ENCODE peak calls at places on chromosomes 4 and X, in ten cellular contexts. G is WTC11, X is dorsolateral prefrontal cortex, O is tibial artery, D is astrocyte of the cerebellum, N is progenitor cell of endocrine pancreas, T is psoas muscle, L is stomach, I is cardiac fibroblast, E is kidney epithelial cell. P is an unnamed sample.

GRCh38 chr4:174156239-174156826 is 127.1 kb downstream of the FBXO8 start:
- DNase-seq in O (no peak), X (no peak), D (peak), T (no peak), L (no peak), I (peak), E (no peak), N (no peak), G (no peak), P (no peak)

GRCh38 chr4:62487016-62487415 is 1286.9 kb downstream of the ADGRL3 start:
- DNase-seq in L (no peak), T (no peak), O (no peak), I (no peak), N (no peak), D (no peak), G (no peak), X (no peak), E (peak), P (no peak)

GRCh38 chr4:147480891-147481576 is at the start of gene EDNRA:
- DNase-seq in G (peak), T (peak), N (peak), E (no peak), L (no peak), X (no peak), I (peak), O (peak), D (no peak), P (peak)

GRCh38 chrX:17187301-17187836 is 187.6 kb upstream of the NHS start:
- DNase-seq in O (no peak), T (no peak), E (no peak), I (peak), X (no peak), G (no peak), D (no peak), N (no peak), L (no peak), P (no peak)

GRCh38 chrX:10415704-10416001 is 204.7 kb downstream of the MID1 start:
- DNase-seq in X (no peak), E (peak), I (no peak), N (no peak), L (no peak), T (no peak), D (peak), G (no peak), O (no peak), P (no peak)

GRCh38 chrX:12400218-12400617 is 261.9 kb downstream of the FRMPD4 start:
- DNase-seq in L (no peak), N (no peak), I (no peak), E (no peak), O (no peak), T (no peak), X (no peak), G (no peak), D (no peak), P (no peak)

GRCh38 chrX:97070346-97070745 is 186.6 kb downstream of the RPA4 start:
- DNase-seq in X (no peak), O (no peak), L (no peak), T (no peak), I (peak), E (no peak), D (no peak), N (no peak), G (no peak), P (no peak)

GRCh38 chr4:95170176-95170575 is 378.6 kb downstream of the UNC5C start:
- DNase-seq in I (no peak), X (peak), T (no peak), L (no peak), O (no peak), D (no peak), N (no peak), E (no peak), G (no peak), P (no peak)

GRCh38 chrX:110866421-110866820 is 70.8 kb upstream of the CHRDL1 start:
- DNase-seq in G (no peak), X (no peak), O (no peak), E (no peak), N (no peak), I (no peak), T (no peak), L (no peak), D (no peak), P (no peak)

GRCh38 chr4:73573794-73574528 is 46.3 kb downstream of the RASSF6 start:
- DNase-seq in X (no peak), T (peak), G (peak), O (no peak), I (peak), E (peak), N (peak), D (peak), L (peak), P (peak)

GRCh38 chr4:176841730-176842129 is 49.0 kb upstream of the VEGFC start:
- DNase-seq in E (peak), D (peak), L (no peak), G (no peak), O (no peak), X (no peak), T (no peak), I (peak), N (no peak), P (no peak)

GRCh38 chr4:54063224-54063623 is 1.2 kb downstream of the CHIC2 start:
- DNase-seq in E (no peak), O (no peak), T (no peak), N (no peak), X (no peak), D (no peak), L (no peak), I (peak), G (no peak), P (no peak)

GRCh38 chr4:86967798-86968197 is 33.0 kb downstream of the AFF1 start:
- DNase-seq in E (no peak), O (no peak), X (no peak), T (no peak), N (no peak), G (no peak), I (peak), D (no peak), L (no peak), P (no peak)

GRCh38 chr4:150423074-150423473 is 158.9 kb upstream of the MAB21L2 start:
- DNase-seq in I (no peak), O (peak), N (no peak), L (no peak), X (no peak), T (no peak), E (no peak), D (no peak), G (no peak), P (no peak)

GRCh38 chr4:121199742-121200561 is 35.8 kb upstream of the TNIP3 start:
- DNase-seq in T (no peak), E (no peak), I (no peak), G (no peak), X (no peak), O (no peak), L (no peak), N (no peak), D (no peak), P (no peak)

GRCh38 chr4:4249876-4250275 is 1.9 kb upstream of the TMEM128 start:
- DNase-seq in T (no peak), L (no peak), X (no peak), I (no peak), G (no peak), E (no peak), O (no peak), D (no peak), N (no peak), P (no peak)

GRCh38 chr4:4248036-4248884 is at the start of gene TMEM128:
- DNase-seq in G (peak), O (peak), E (peak), I (peak), T (peak), L (peak), X (peak), D (peak), N (peak), P (peak)

GRCh38 chr4:4245172-4245571 is 2.9 kb downstream of the TMEM128 start:
- DNase-seq in G (no peak), I (no peak), E (no peak), D (no peak), T (no peak), X (no peak), N (no peak), L (no peak), O (no peak), P (no peak)

GRCh38 chr4:4248885-4249203 is 821 bp upstream of the TMEM128 start:
- DNase-seq in E (no peak), G (no peak), X (no peak), O (no peak), N (no peak), D (no peak), T (no peak), L (no peak), I (no peak), P (no peak)

GRCh38 chr4:4247711-4248035 is 350 bp downstream of the TMEM128 start:
- DNase-seq in I (no peak), D (no peak), L (no peak), E (no peak), X (no peak), O (no peak), T (no peak), N (no peak), G (no peak), P (no peak)
- TF ChIP-seq CTCF in I (no peak), D (no peak), L (no peak), E (no peak), X (no peak), O (no peak), T (no peak), N (no peak), G (no peak), P (no peak)

GRCh38 chrX:132231587-132231986 is 12.3 kb upstream of the RAP2C start:
- DNase-seq in T (no peak), X (no peak), D (no peak), I (no peak), N (no peak), O (no peak), L (no peak), G (no peak), E (no peak), P (no peak)

GRCh38 chrX:132227383-132228112 is 8.3 kb upstream of the RAP2C start:
- DNase-seq in D (no peak), G (no peak), L (no peak), I (no peak), T (peak), N (no peak), E (no peak), O (no peak), X (no peak), P (no peak)

DNA sequence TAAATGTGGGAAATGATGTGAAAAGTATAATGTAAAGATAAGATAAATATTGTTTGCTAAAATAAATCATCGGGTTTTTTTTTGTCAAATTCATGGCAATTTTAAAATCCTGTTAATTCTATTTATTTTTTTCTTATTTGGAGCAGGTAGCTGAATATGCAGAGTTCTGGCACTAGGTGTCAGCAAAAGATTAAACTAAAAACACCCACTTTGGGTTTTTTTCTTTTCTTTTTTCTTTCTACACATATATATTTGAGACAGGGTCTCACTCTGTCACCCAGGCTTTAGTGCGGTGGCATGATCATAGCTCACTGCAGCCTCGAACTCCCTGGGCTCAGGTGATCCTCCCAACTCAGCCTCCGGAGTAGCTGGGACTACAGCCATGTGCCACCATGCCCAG is 6.9 kb upstream of the RAP2C start:
- DNase-seq in T (no peak), D (no peak), N (no peak), L (no peak), G (no peak), E (no peak), I (peak), O (no peak), X (no peak), P (no peak)
- TF ChIP-seq CTCF in T (peak), D (peak), N (peak), L (no peak), G (no peak), E (peak), I (peak), O (peak), X (peak), P (peak)

GRCh38 chrX:69137371-69137881 is 27.8 kb downstream of the PJA1 start:
- DNase-seq in X (no peak), T (no peak), D (peak), E (no peak), G (peak), I (peak), L (no peak), N (no peak), O (no peak), P (no peak)

GRCh38 chrX:69130448-69130847 is 34.8 kb downstream of the PJA1 start:
- DNase-seq in D (no peak), I (no peak), N (no peak), O (no peak), T (no peak), G (no peak), E (no peak), L (no peak), X (no peak), P (no peak)

GRCh38 chrX:69136546-69137331 is 28.5 kb downstream of the PJA1 start:
- DNase-seq in E (no peak), N (no peak), X (no peak), L (no peak), G (peak), I (peak), D (no peak), T (peak), O (no peak), P (no peak)

GRCh38 chrX:69137911-69138310 is 27.3 kb downstream of the PJA1 start:
- DNase-seq in D (no peak), G (no peak), T (no peak), X (no peak), N (no peak), O (no peak), L (no peak), I (peak), E (no peak), P (no peak)

DNA sequence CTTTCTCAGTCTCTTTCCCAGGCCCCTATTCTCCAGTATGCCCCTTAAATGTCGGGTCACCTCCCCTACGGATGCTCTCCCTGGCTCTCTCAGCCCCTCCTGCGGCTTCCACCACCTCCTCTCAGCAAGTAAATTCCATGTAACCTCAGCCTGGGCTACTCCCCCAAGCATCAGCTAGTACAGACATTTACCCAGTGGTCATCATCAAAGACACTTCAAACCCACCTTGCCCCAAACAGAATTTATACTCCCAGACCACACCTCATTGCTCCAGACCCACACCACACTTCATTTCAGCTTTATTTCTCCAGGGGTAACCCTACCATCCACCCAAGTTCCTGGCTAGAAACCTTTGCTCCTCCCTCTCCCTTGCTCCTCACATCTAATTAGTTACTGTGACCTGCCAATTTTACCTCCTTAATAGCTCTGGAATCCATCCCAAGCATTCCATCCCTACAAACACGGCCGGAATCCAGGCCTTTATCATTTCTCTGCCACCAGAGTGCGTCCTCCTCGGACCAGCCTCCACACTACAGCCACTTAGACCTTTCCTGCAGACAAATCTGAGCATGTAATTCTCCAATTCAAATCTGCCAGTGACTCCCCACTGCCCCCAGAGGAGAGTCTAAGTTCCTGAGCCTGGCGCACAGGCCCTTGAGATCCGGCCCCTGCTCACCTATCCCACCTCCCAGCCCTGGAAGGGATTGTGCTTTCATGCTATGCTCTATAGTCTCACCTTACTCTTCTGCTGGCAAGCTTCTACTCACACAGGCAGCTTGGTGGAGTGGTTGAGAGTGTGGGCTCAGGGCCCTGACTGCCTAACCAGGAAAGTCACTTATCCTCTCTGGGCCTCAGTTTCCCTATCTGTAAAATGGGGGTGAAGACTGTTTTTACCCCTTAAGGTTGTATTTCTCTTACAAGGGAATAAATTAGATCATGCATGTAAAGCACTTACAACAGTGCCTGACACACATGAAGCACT is 31.4 kb downstream of the PJA1 start:
- DNase-seq in N (no peak), L (no peak), X (no peak), T (no peak), E (no peak), G (peak), D (peak), O (no peak), I (peak), P (no peak)
- TF ChIP-seq CTCF in N (peak), L (no peak), X (peak), T (peak), E (peak), G (no peak), D (peak), O (peak), I (peak), P (no peak)

DNA sequence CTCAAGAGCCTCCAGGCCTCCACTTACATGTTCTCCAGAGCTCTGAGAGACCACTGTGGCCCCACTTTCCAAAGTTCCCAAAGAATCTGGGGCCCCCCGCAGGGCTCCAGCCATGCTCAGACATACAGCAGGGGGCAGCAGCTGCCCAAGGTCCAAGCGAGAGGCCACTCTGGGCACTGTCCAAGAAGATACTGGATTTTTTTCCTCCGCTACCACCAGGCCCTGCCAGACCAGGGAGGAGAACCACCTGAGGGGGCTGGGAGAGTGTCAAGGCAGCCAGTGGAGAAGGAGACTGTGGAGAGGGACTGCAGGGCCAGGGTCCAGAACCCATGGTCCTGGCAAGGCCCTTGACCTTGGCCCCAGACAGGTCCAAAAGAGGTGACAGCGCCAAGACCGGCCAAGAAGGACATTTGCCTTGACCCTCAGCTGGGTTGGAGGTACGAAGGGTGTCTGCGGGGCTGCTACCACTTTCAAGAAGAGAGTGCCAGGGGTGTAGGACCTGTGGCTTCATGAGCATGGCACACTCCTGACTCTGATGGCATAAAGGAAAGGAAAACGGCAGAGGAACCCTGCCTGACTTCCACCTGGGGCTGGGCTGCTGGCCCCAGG is 5.3 kb downstream of the EMD start:
- DNase-seq in G (no peak), I (peak), L (no peak), E (no peak), D (no peak), O (no peak), N (no peak), T (no peak), X (no peak), P (no peak)
- TF ChIP-seq CTCF in G (no peak), I (peak), L (no peak), E (peak), D (peak), O (no peak), N (peak), T (peak), X (peak), P (no peak)